ENCODE peak calls at places on chromosomes 2 and 18, in seven cellular contexts. Z is right lobe of liver, P is H1, O is PC-3, Y is GM12864, I is lung, A is OCI-LY7. N is an unnamed sample.

GRCh38 chr2:72900191-72900825 is 13.1 kb downstream of the SPR start:
- DNase-seq in Z (no peak), P (no peak), O (no peak), Y (no peak), I (no peak), A (no peak), N (no peak)

GRCh38 chr2:30230479-30230854 is 867 bp upstream of the LBH start:
- DNase-seq in Z (no peak), P (peak; percentile 59), O (no peak), Y (no peak), I (no peak), A (peak; percentile 41), N (peak; percentile 77)

GRCh38 chr2:177314722-177315264 is 50.3 kb upstream of the NFE2L2 start:
- DNase-seq in Z (no peak), P (no peak), O (no peak), Y (no peak), I (no peak), A (peak; percentile 18), N (no peak)

GRCh38 chr18:48842259-48843061 is 108.3 kb downstream of the SMAD7 start:
- DNase-seq in Z (peak; percentile 46), P (no peak), O (no peak), Y (no peak), I (no peak), A (peak; percentile 45), N (peak; percentile 39)

GRCh38 chr2:187360286-187360685 is 87.8 kb downstream of the CALCRL start:
- DNase-seq in Z (no peak), P (no peak), O (peak; percentile 65), Y (no peak), I (no peak), A (no peak), N (peak; percentile 85)

GRCh38 chr18:36627616-36628015 is 201.2 kb downstream of the TPGS2 start:
- DNase-seq in Z (no peak), P (no peak), O (no peak), Y (no peak), I (no peak), A (no peak), N (no peak)

GRCh38 chr2:46441838-46442712 is 37.3 kb upstream of the TMEM247 start:
- DNase-seq in Z (no peak), P (no peak), O (peak; percentile 17), Y (no peak), I (no peak), A (no peak), N (no peak)

GRCh38 chr2:233349005-233349998 is 5.0 kb upstream of the DGKD start:
- DNase-seq in Z (peak; percentile 86), P (no peak), O (no peak), Y (peak; percentile 58), I (no peak), A (peak; percentile 91), N (peak; percentile 31)

GRCh38 chr2:20781656-20782265 is 41.1 kb downstream of the LDAH start:
- DNase-seq in Z (no peak), P (peak; percentile 48), O (peak; percentile 63), Y (no peak), I (no peak), A (peak; percentile 19), N (peak; percentile 34)

GRCh38 chr2:26693287-26693849 is 846 bp downstream of the KCNK3 start:
- DNase-seq in Z (no peak), P (peak; percentile 65), O (no peak), Y (no peak), I (no peak), A (no peak), N (no peak)

GRCh38 chr2:161766334-161766733 is 142.1 kb downstream of the SLC4A10 start:
- DNase-seq in Z (no peak), P (no peak), O (peak; percentile 63), Y (no peak), I (no peak), A (no peak), N (no peak)

GRCh38 chr2:174873457-174873856 is 109.2 kb upstream of the CHRNA1 start:
- DNase-seq in Z (no peak), P (no peak), O (no peak), Y (no peak), I (no peak), A (no peak), N (peak; percentile 85)

GRCh38 chr2:77458216-77458615 is 64.0 kb downstream of the LRRTM4 start:
- DNase-seq in Z (no peak), P (no peak), O (no peak), Y (no peak), I (no peak), A (no peak), N (no peak)

GRCh38 chr2:52017836-52018235 is 985.9 kb upstream of the NRXN1 start:
- DNase-seq in Z (no peak), P (no peak), O (no peak), Y (no peak), I (no peak), A (no peak), N (no peak)

GRCh38 chr2:98148968-98149697 is 62.2 kb downstream of the VWA3B start:
- DNase-seq in Z (no peak), P (no peak), O (peak; percentile 64), Y (no peak), I (no peak), A (peak; percentile 26), N (peak; percentile 76)

GRCh38 chr2:54041135-54041534 is 70.3 kb upstream of the PSME4 start:
- DNase-seq in Z (no peak), P (no peak), O (peak; percentile 41), Y (no peak), I (no peak), A (no peak), N (peak; percentile 77)

GRCh38 chr2:143674055-143674454 is 544.8 kb downstream of the ARHGAP15 start:
- DNase-seq in Z (no peak), P (no peak), O (peak; percentile 26), Y (no peak), I (no peak), A (no peak), N (no peak)

GRCh38 chr2:133346654-133347053 is 221.6 kb downstream of the NCKAP5 start:
- DNase-seq in Z (no peak), P (no peak), O (peak; percentile 58), Y (peak; percentile 4), I (no peak), A (no peak), N (peak; percentile 4)

GRCh38 chr2:50785781-50786180 is 246.2 kb downstream of the NRXN1 start:
- DNase-seq in Z (no peak), P (no peak), O (no peak), Y (no peak), I (no peak), A (no peak), N (no peak)

GRCh38 chr18:33596178-33596854 is 18.3 kb downstream of the ASXL3 start:
- DNase-seq in Z (no peak), P (no peak), O (peak; percentile 69), Y (no peak), I (no peak), A (no peak), N (peak; percentile 12)

GRCh38 chr18:23069481-23069880 is 65.8 kb upstream of the CABLES1 start:
- DNase-seq in Z (no peak), P (no peak), O (no peak), Y (no peak), I (no peak), A (no peak), N (no peak)

GRCh38 chr18:8608795-8609673 is at the start of gene RAB12:
- DNase-seq in Z (peak; percentile 92), P (peak; percentile 87), O (peak; percentile 82), Y (no peak), I (peak; percentile 86), A (peak; percentile 91), N (peak; percentile 92)

GRCh38 chr18:9494778-9495302 is 19.5 kb downstream of the RALBP1 start:
- DNase-seq in Z (no peak), P (no peak), O (no peak), Y (peak; percentile 65), I (no peak), A (no peak), N (peak; percentile 14)

GRCh38 chr2:25379535-25379934 is 37.8 kb upstream of the DNMT3A start:
- DNase-seq in Z (no peak), P (peak; percentile 39), O (no peak), Y (no peak), I (no peak), A (no peak), N (no peak)

GRCh38 chr2:8361930-8362329 is 319.9 kb upstream of the ID2 start:
- DNase-seq in Z (no peak), P (no peak), O (no peak), Y (no peak), I (no peak), A (no peak), N (no peak)

GRCh38 chr2:16277117-16277516 is 336.8 kb downstream of the MYCN start:
- DNase-seq in Z (no peak), P (no peak), O (no peak), Y (no peak), I (no peak), A (no peak), N (no peak)

GRCh38 chr18:35729971-35730668 is 148.6 kb downstream of the GALNT1 start:
- DNase-seq in Z (no peak), P (no peak), O (no peak), Y (no peak), I (no peak), A (no peak), N (no peak)

GRCh38 chr2:190069936-190070696 is 7.6 kb upstream of the MSTN start:
- DNase-seq in Z (peak; percentile 30), P (no peak), O (peak; percentile 82), Y (peak; percentile 51), I (no peak), A (peak; percentile 74), N (peak; percentile 83)
- TF ChIP-seq CTCF in Z (peak; percentile 44), P (peak; percentile 20), O (peak; percentile 72), Y (peak; percentile 51), I (peak; percentile 10), A (peak; percentile 85), N (peak; percentile 56)

DNA sequence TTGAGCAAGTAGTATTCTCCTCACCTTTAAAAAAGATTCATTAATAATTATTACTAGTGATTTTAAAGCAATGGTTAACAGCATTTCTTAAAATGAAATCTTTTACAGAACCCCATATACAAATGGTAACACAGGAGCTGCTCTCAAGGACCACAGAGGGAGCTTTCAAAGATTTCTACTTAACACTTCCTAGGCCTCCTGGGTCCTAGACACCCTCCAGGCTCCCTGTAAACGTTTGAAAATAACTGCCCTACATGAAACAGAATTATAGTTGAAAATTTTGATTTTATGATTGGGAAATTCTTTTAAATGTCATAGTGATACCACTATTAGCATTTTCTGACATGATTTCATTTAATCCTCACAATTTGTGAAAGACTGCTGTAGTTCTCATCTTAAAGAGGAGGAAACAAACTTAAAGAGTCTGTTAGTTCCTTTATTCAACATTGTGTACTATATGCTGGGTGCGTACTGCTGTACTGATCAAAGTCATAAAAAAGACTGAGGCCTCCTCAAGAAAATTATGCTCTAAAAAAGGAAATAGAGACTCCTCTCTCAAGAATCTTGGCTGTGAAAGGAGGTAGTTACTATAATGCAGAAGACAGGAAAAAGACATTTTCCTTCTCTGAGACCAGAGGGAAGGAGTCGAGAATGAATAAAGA is 10.6 kb downstream of the CUL3 start:
- DNase-seq in Z (no peak), P (no peak), O (no peak), Y (no peak), I (no peak), A (peak; percentile 32), N (no peak)
- H3K4me3 ChIP-seq in Z (no peak overlapping the region), P (no peak overlapping the region), O (no peak overlapping the region), Y (no peak overlapping the region), I (no peak overlapping the region), A (peak overlapping the region; percentile 45), N (no peak overlapping the region)

GRCh38 chr18:65436430-65436829 is 314.4 kb upstream of the CDH7 start:
- DNase-seq in Z (no peak), P (no peak), O (no peak), Y (no peak), I (no peak), A (no peak), N (no peak)
- TF ChIP-seq CTCF in Z (no peak), P (peak; percentile 68), O (peak; percentile 48), Y (no peak), I (no peak), A (no peak), N (no peak)

GRCh38 chr2:71524476-71524875 is 71.1 kb downstream of the DYSF start:
- DNase-seq in Z (no peak), P (no peak), O (no peak), Y (no peak), I (no peak), A (no peak), N (no peak)
- H3K4me3 ChIP-seq in Z (no peak overlapping the region), P (no peak overlapping the region), O (no peak overlapping the region), Y (no peak overlapping the region), I (no peak overlapping the region), A (no peak overlapping the region), N (no peak overlapping the region)

N was measured in cardiac fibroblast.